ENCODE peak calls at places on chromosomes 11 and 22, in four cellular contexts. One of them, this sample, is unnamed.

GRCh38 chr11:107385361-107385982 is 72.2 kb downstream of the CWF19L2 start:
- DNase-seq in activated CD4-positive, alpha-beta T cell treated with anti-CD3 and anti-CD28 coated beads, Interleukin-2, amount 50 U/mL, for 1 hour: no peak
- DNase-seq in stimulated activated CD8-positive, alpha-beta memory T cell treated with anti-CD3 and anti-CD28 coated beads, Interleukin-15, amount 100 ng/mL, for 1 hour: no peak
- DNase-seq in cardiac muscle cell: no peak
- DNase-seq in this sample: no peak

GRCh38 chr22:29351042-29351441 is 35.5 kb upstream of the RASL10A start:
- DNase-seq in cardiac muscle cell: no peak
- DNase-seq in activated CD4-positive, alpha-beta T cell treated with anti-CD3 and anti-CD28 coated beads, Interleukin-2, amount 50 U/mL, for 1 hour: no peak
- DNase-seq in stimulated activated CD8-positive, alpha-beta memory T cell treated with anti-CD3 and anti-CD28 coated beads, Interleukin-15, amount 100 ng/mL, for 1 hour: no peak
- DNase-seq in this sample: no peak

GRCh38 chr11:60095477-60096120 is 7.1 kb downstream of the MS4A2 start:
- DNase-seq in cardiac muscle cell: no peak
- DNase-seq in stimulated activated CD8-positive, alpha-beta memory T cell treated with anti-CD3 and anti-CD28 coated beads, Interleukin-15, amount 100 ng/mL, for 1 hour: no peak
- DNase-seq in activated CD4-positive, alpha-beta T cell treated with anti-CD3 and anti-CD28 coated beads, Interleukin-2, amount 50 U/mL, for 1 hour: no peak
- DNase-seq in this sample: no peak

GRCh38 chr22:45105281-45105700 is 58.4 kb upstream of the NUP50 start:
- DNase-seq in activated CD4-positive, alpha-beta T cell treated with anti-CD3 and anti-CD28 coated beads, Interleukin-2, amount 50 U/mL, for 1 hour: no peak
- DNase-seq in stimulated activated CD8-positive, alpha-beta memory T cell treated with anti-CD3 and anti-CD28 coated beads, Interleukin-15, amount 100 ng/mL, for 1 hour: no peak
- DNase-seq in cardiac muscle cell: no peak
- DNase-seq in this sample: no peak

GRCh38 chr11:1028291-1028540 is 8.3 kb downstream of the MUC6 start:
- DNase-seq in activated CD4-positive, alpha-beta T cell treated with anti-CD3 and anti-CD28 coated beads, Interleukin-2, amount 50 U/mL, for 1 hour: no peak
- DNase-seq in cardiac muscle cell: no peak
- DNase-seq in stimulated activated CD8-positive, alpha-beta memory T cell treated with anti-CD3 and anti-CD28 coated beads, Interleukin-15, amount 100 ng/mL, for 1 hour: no peak
- DNase-seq in this sample: no peak

GRCh38 chr11:69170704-69171103 is 15.0 kb downstream of the SMIM38 start:
- DNase-seq in stimulated activated CD8-positive, alpha-beta memory T cell treated with anti-CD3 and anti-CD28 coated beads, Interleukin-15, amount 100 ng/mL, for 1 hour: no peak
- DNase-seq in cardiac muscle cell: no peak
- DNase-seq in activated CD4-positive, alpha-beta T cell treated with anti-CD3 and anti-CD28 coated beads, Interleukin-2, amount 50 U/mL, for 1 hour: no peak
- DNase-seq in this sample: no peak

GRCh38 chr11:63922673-63923192 is 5.8 kb upstream of the RCOR2 start:
- DNase-seq in activated CD4-positive, alpha-beta T cell treated with anti-CD3 and anti-CD28 coated beads, Interleukin-2, amount 50 U/mL, for 1 hour: no peak
- DNase-seq in stimulated activated CD8-positive, alpha-beta memory T cell treated with anti-CD3 and anti-CD28 coated beads, Interleukin-15, amount 100 ng/mL, for 1 hour: no peak
- DNase-seq in cardiac muscle cell: no peak
- DNase-seq in this sample: no peak

GRCh38 chr11:61828629-61829407 is 718 bp downstream of the FADS2 start:
- DNase-seq in cardiac muscle cell: peak; percentile 68
- DNase-seq in stimulated activated CD8-positive, alpha-beta memory T cell treated with anti-CD3 and anti-CD28 coated beads, Interleukin-15, amount 100 ng/mL, for 1 hour: no peak
- DNase-seq in activated CD4-positive, alpha-beta T cell treated with anti-CD3 and anti-CD28 coated beads, Interleukin-2, amount 50 U/mL, for 1 hour: peak; percentile 12
- DNase-seq in this sample: no peak

GRCh38 chr11:36408476-36409136 is 101.5 kb downstream of the TRAF6 start:
- DNase-seq in cardiac muscle cell: no peak
- DNase-seq in activated CD4-positive, alpha-beta T cell treated with anti-CD3 and anti-CD28 coated beads, Interleukin-2, amount 50 U/mL, for 1 hour: no peak
- DNase-seq in stimulated activated CD8-positive, alpha-beta memory T cell treated with anti-CD3 and anti-CD28 coated beads, Interleukin-15, amount 100 ng/mL, for 1 hour: no peak
- DNase-seq in this sample: no peak

GRCh38 chr11:44780940-44781631 is 54.3 kb downstream of the TSPAN18 start:
- DNase-seq in stimulated activated CD8-positive, alpha-beta memory T cell treated with anti-CD3 and anti-CD28 coated beads, Interleukin-15, amount 100 ng/mL, for 1 hour: no peak
- DNase-seq in activated CD4-positive, alpha-beta T cell treated with anti-CD3 and anti-CD28 coated beads, Interleukin-2, amount 50 U/mL, for 1 hour: no peak
- DNase-seq in cardiac muscle cell: peak; percentile 65
- DNase-seq in this sample: no peak

GRCh38 chr22:43905681-43906080 is 13.9 kb upstream of the PNPLA5 start:
- DNase-seq in stimulated activated CD8-positive, alpha-beta memory T cell treated with anti-CD3 and anti-CD28 coated beads, Interleukin-15, amount 100 ng/mL, for 1 hour: no peak
- DNase-seq in cardiac muscle cell: no peak
- DNase-seq in activated CD4-positive, alpha-beta T cell treated with anti-CD3 and anti-CD28 coated beads, Interleukin-2, amount 50 U/mL, for 1 hour: no peak
- DNase-seq in this sample: no peak

GRCh38 chr11:119493712-119494111 is 70.7 kb upstream of the THY1 start:
- DNase-seq in cardiac muscle cell: peak; percentile 84
- DNase-seq in stimulated activated CD8-positive, alpha-beta memory T cell treated with anti-CD3 and anti-CD28 coated beads, Interleukin-15, amount 100 ng/mL, for 1 hour: no peak
- DNase-seq in activated CD4-positive, alpha-beta T cell treated with anti-CD3 and anti-CD28 coated beads, Interleukin-2, amount 50 U/mL, for 1 hour: no peak
- DNase-seq in this sample: no peak

GRCh38 chr11:116217006-116217405 is 555.8 kb downstream of the BUD13 start:
- DNase-seq in cardiac muscle cell: peak; percentile 60
- DNase-seq in stimulated activated CD8-positive, alpha-beta memory T cell treated with anti-CD3 and anti-CD28 coated beads, Interleukin-15, amount 100 ng/mL, for 1 hour: no peak
- DNase-seq in activated CD4-positive, alpha-beta T cell treated with anti-CD3 and anti-CD28 coated beads, Interleukin-2, amount 50 U/mL, for 1 hour: no peak
- DNase-seq in this sample: no peak

GRCh38 chr11:2586091-2586792 is 113.6 kb downstream of the KCNQ1OT1 start:
- DNase-seq in cardiac muscle cell: no peak
- DNase-seq in activated CD4-positive, alpha-beta T cell treated with anti-CD3 and anti-CD28 coated beads, Interleukin-2, amount 50 U/mL, for 1 hour: no peak
- DNase-seq in stimulated activated CD8-positive, alpha-beta memory T cell treated with anti-CD3 and anti-CD28 coated beads, Interleukin-15, amount 100 ng/mL, for 1 hour: no peak
- DNase-seq in this sample: peak; percentile 2

GRCh38 chr11:117980716-117981115 is 5.5 kb upstream of the IL10RA start:
- DNase-seq in activated CD4-positive, alpha-beta T cell treated with anti-CD3 and anti-CD28 coated beads, Interleukin-2, amount 50 U/mL, for 1 hour: no peak
- DNase-seq in cardiac muscle cell: no peak
- DNase-seq in stimulated activated CD8-positive, alpha-beta memory T cell treated with anti-CD3 and anti-CD28 coated beads, Interleukin-15, amount 100 ng/mL, for 1 hour: no peak
- DNase-seq in this sample: no peak

GRCh38 chr11:28984216-28984615 is 876.0 kb downstream of the METTL15 start:
- DNase-seq in activated CD4-positive, alpha-beta T cell treated with anti-CD3 and anti-CD28 coated beads, Interleukin-2, amount 50 U/mL, for 1 hour: no peak
- DNase-seq in stimulated activated CD8-positive, alpha-beta memory T cell treated with anti-CD3 and anti-CD28 coated beads, Interleukin-15, amount 100 ng/mL, for 1 hour: no peak
- DNase-seq in cardiac muscle cell: no peak
- DNase-seq in this sample: no peak

GRCh38 chr11:116859175-116859574 is 21.8 kb upstream of the APOA1 start:
- DNase-seq in activated CD4-positive, alpha-beta T cell treated with anti-CD3 and anti-CD28 coated beads, Interleukin-2, amount 50 U/mL, for 1 hour: no peak
- DNase-seq in stimulated activated CD8-positive, alpha-beta memory T cell treated with anti-CD3 and anti-CD28 coated beads, Interleukin-15, amount 100 ng/mL, for 1 hour: no peak
- DNase-seq in cardiac muscle cell: no peak
- DNase-seq in this sample: no peak

GRCh38 chr11:66207816-66208215 is 60.6 kb upstream of the RAB1B start:
- DNase-seq in activated CD4-positive, alpha-beta T cell treated with anti-CD3 and anti-CD28 coated beads, Interleukin-2, amount 50 U/mL, for 1 hour: no peak
- DNase-seq in stimulated activated CD8-positive, alpha-beta memory T cell treated with anti-CD3 and anti-CD28 coated beads, Interleukin-15, amount 100 ng/mL, for 1 hour: no peak
- DNase-seq in cardiac muscle cell: no peak
- DNase-seq in this sample: no peak

GRCh38 chr11:130815074-130815802 is 101.0 kb downstream of the SNX19 start:
- DNase-seq in activated CD4-positive, alpha-beta T cell treated with anti-CD3 and anti-CD28 coated beads, Interleukin-2, amount 50 U/mL, for 1 hour: no peak
- DNase-seq in stimulated activated CD8-positive, alpha-beta memory T cell treated with anti-CD3 and anti-CD28 coated beads, Interleukin-15, amount 100 ng/mL, for 1 hour: no peak
- DNase-seq in cardiac muscle cell: no peak
- DNase-seq in this sample: no peak